ENCODE peak calls at places on chromosome 10, in seven cellular contexts. B, X, P, C, Z, J and L are unnamed samples.

GRCh38 chr10:132482090-132482489 is 55.5 kb upstream of the INPP5A start:
- DNase-seq in B (no peak), X (peak), P (peak), C (no peak), Z (no peak), J (peak), L (no peak)

GRCh38 chr10:97701438-97702064 is 12.0 kb upstream of the MARVELD1 start:
- DNase-seq in B (no peak), X (peak), P (peak), C (peak), Z (no peak), J (peak), L (no peak)

GRCh38 chr10:127158663-127159062 is 37.7 kb downstream of the INSYN2A start:
- DNase-seq in B (no peak), X (no peak), P (no peak), C (no peak), Z (no peak), J (no peak), L (no peak)

GRCh38 chr10:58064714-58065528 is 202.8 kb downstream of the IPMK start:
- DNase-seq in B (no peak), X (no peak), P (peak), C (peak), Z (peak), J (peak), L (no peak)

GRCh38 chr10:130022071-130022470 is 58.0 kb upstream of the EBF3 start:
- DNase-seq in B (no peak), X (no peak), P (no peak), C (no peak), Z (no peak), J (no peak), L (no peak)

GRCh38 chr10:25023278-25023677 is 6.9 kb downstream of the THNSL1 start:
- DNase-seq in B (no peak), X (no peak), P (no peak), C (no peak), Z (no peak), J (peak), L (no peak)

GRCh38 chr10:9635691-9636090 is 1382.0 kb upstream of the CELF2 start:
- DNase-seq in B (no peak), X (no peak), P (no peak), C (no peak), Z (no peak), J (peak), L (no peak)

GRCh38 chr10:109894516-109894915 is 28.8 kb downstream of the XPNPEP1 start:
- DNase-seq in B (peak), X (peak), P (no peak), C (no peak), Z (no peak), J (no peak), L (no peak)

GRCh38 chr10:48981310-48981907 is 41.8 kb upstream of the LRRC18 start:
- DNase-seq in B (peak), X (no peak), P (peak), C (peak), Z (peak), J (peak), L (peak)

GRCh38 chr10:122279725-122280141 is 8.6 kb downstream of the BTBD16 start:
- DNase-seq in B (no peak), X (no peak), P (peak), C (peak), Z (no peak), J (peak), L (peak)

GRCh38 chr10:72464438-72464837 is 109.7 kb upstream of the DNAJB12 start:
- DNase-seq in B (no peak), X (no peak), P (no peak), C (no peak), Z (no peak), J (no peak), L (no peak)

GRCh38 chr10:17144757-17145156 is 15.1 kb upstream of the CUBN start:
- DNase-seq in B (no peak), X (no peak), P (no peak), C (no peak), Z (no peak), J (no peak), L (no peak)

GRCh38 chr10:48496831-48497792 is 107.8 kb downstream of the ARHGAP22 start:
- DNase-seq in B (no peak), X (no peak), P (peak), C (no peak), Z (peak), J (peak), L (no peak)

GRCh38 chr10:107656932-107657331 is 492.4 kb upstream of the SORCS1 start:
- DNase-seq in B (no peak), X (no peak), P (no peak), C (no peak), Z (no peak), J (no peak), L (no peak)

GRCh38 chr10:76558996-76559888 is 1078.4 kb downstream of the KCNMA1 start:
- DNase-seq in B (no peak), X (no peak), P (peak), C (no peak), Z (peak), J (no peak), L (no peak)

GRCh38 chr10:33661580-33662269 is 327.3 kb upstream of the NRP1 start:
- DNase-seq in B (peak), X (no peak), P (peak), C (no peak), Z (peak), J (peak), L (no peak)

GRCh38 chr10:8183241-8183704 is 128.8 kb downstream of the GATA3 start:
- DNase-seq in B (no peak), X (no peak), P (peak), C (no peak), Z (no peak), J (no peak), L (no peak)

GRCh38 chr10:119657725-119658124 is 6.5 kb downstream of the BAG3 start:
- DNase-seq in B (no peak), X (no peak), P (peak), C (no peak), Z (no peak), J (no peak), L (no peak)

GRCh38 chr10:103193820-103194529 is 903 bp upstream of the NT5C2 start:
- DNase-seq in B (no peak), X (no peak), P (no peak), C (peak), Z (peak), J (no peak), L (no peak)

GRCh38 chr10:10745281-10745680 is 272.4 kb upstream of the CELF2 start:
- DNase-seq in B (no peak), X (no peak), P (no peak), C (no peak), Z (no peak), J (no peak), L (no peak)

DNA sequence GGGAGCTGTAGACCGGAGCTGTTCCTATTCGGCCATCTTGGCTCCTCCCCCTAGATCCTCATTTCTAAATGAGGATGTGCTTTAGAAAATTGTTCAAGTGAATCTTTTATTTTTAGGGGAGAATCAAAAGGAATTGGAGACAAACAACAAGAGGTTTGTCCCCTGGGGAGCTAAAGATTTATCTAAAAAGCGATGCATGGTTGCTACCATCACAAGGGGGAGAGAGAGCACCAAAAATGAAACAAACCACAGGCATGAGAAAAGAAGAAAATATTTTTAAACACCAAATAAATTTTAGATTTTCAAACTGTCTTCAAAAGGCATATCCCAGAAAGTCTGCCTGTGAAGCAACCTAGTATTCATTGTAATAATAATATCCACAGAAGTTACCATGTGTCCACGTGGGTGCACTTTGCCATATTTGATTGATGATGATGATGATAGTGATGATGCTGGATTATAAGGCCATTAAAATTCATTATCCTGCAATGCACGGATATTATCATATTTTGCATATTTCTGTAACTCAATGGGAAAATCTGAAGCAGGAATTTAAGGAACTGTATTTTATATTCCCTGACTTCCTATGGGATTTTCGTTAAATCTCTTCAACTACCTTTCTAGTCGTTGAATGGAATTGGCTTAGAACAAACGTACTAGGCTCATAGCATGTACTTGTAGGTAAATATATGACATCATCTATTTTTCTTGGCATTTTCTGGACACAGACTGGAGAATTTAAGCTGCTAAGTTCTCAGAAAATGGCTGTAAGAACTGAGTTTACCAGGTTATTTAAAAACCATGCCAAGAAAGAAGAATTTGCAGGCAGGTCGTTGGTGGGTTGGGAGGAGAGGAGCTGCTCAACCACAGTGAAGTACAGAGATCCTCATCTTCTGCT is 171.6 kb downstream of the WDR37 start:
- DNase-seq in B (no peak), X (no peak), P (no peak), C (no peak), Z (no peak), J (no peak), L (no peak)
- TF ChIP-seq CTCF in B (no peak), X (peak), P (peak), C (peak), Z (no peak), J (no peak), L (no peak)

GRCh38 chr10:79065853-79066252 is 2.9 kb upstream of the ZMIZ1 start:
- DNase-seq in B (no peak), X (no peak), P (no peak), C (no peak), Z (no peak), J (no peak), L (no peak)

GRCh38 chr10:79065091-79065551 is 3.6 kb upstream of the ZMIZ1 start:
- DNase-seq in B (no peak), X (no peak), P (no peak), C (no peak), Z (no peak), J (no peak), L (no peak)

GRCh38 chr10:79067241-79068202 is 1.2 kb upstream of the ZMIZ1 start:
- DNase-seq in B (peak), X (no peak), P (peak), C (peak), Z (peak), J (peak), L (peak)

GRCh38 chr10:79068203-79068561 is 584 bp upstream of the ZMIZ1 start:
- DNase-seq in B (no peak), X (no peak), P (peak), C (no peak), Z (no peak), J (no peak), L (no peak)

GRCh38 chr10:79066460-79067240 is 2.1 kb upstream of the ZMIZ1 start:
- DNase-seq in B (peak), X (peak), P (peak), C (peak), Z (no peak), J (no peak), L (no peak)
- TF ChIP-seq CTCF in B (no peak), X (peak), P (peak), C (peak), Z (peak), J (peak), L (no peak)

DNA sequence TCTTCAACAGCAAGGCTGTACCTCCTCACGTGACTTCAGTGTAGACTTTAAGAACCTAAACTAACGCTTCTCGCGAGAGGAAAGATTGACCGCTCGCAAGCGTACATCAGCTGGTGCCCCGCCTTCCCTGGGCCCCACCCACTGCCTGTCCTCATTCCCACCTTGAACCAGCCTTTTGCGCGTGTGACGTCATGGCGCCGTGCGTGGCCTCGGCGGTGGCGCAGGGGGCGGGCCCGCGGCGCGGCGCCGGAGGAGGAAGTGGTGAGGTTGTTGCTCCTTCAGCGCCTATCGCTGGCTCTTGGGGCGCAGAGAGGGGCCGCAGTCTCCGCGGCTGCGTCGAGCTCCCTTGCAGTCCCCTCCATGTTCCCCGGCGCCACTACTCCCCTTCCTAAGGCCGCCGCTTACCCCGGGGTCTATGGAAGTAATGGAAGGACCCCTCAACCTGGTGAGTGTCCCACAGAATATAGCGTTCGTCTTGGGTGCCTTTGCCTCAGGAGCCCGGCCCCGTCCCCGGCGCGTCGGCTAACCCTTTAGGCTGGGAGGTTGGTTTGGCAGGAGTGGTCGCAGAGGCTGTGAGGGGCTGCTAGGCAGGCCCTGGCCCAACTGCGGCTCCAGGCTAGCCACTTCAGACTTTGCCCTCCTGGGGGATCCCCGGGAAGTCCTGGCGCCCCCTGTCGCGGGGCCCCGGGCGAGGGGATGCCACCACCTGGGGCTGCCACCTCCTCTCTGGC is at the start of gene NRBF2:
- DNase-seq in B (peak), X (peak), P (peak), C (peak), Z (peak), J (peak), L (peak)
- TF ChIP-seq CTCF in B (no peak), X (peak), P (peak), C (peak), Z (peak), J (peak), L (no peak)

GRCh38 chr10:6136215-6137201 is 47.7 kb downstream of the RBM17 start:
- DNase-seq in B (no peak), X (no peak), P (no peak), C (no peak), Z (no peak), J (peak), L (no peak)
- TF ChIP-seq CTCF in B (no peak), X (peak), P (no peak), C (no peak), Z (peak), J (peak), L (no peak)

GRCh38 chr10:47340613-47341170 is 7.5 kb upstream of the RBP3 start:
- DNase-seq in B (peak), X (peak), P (peak), C (peak), Z (peak), J (peak), L (no peak)
- TF ChIP-seq CTCF in B (peak), X (peak), P (peak), C (peak), Z (no peak), J (peak), L (peak)

DNA sequence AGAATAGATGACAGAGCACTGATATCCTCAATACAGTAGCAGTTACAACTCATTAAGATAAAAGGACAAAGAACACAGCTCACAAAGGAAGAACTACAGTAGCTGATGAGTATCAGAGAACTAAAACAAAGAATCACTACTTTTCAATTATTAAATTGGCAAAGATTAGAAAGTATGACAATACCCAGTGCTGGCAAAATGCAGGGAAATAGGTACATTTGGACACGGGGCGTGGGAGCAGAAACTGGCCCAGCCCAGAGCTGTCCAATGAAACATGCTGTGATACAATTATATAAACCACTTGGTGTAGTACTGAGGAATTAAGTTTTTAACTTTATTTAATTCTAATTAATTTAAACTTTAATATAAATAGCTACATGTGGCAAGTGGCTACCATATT is 226.3 kb downstream of the MLLT10 start:
- DNase-seq in B (no peak), X (no peak), P (no peak), C (no peak), Z (no peak), J (no peak), L (no peak)
- TF ChIP-seq CTCF in B (no peak), X (no peak), P (no peak), C (no peak), Z (no peak), J (no peak), L (no peak)

GRCh38 chr10:62635127-62635526 is 169.4 kb upstream of the ADO start:
- DNase-seq in B (no peak), X (no peak), P (no peak), C (no peak), Z (no peak), J (no peak), L (no peak)

GRCh38 chr10:62637249-62638061 is 167.1 kb upstream of the ADO start:
- DNase-seq in B (no peak), X (no peak), P (no peak), C (no peak), Z (no peak), J (peak), L (no peak)

GRCh38 chr10:62638062-62638477 is 166.4 kb upstream of the ADO start:
- DNase-seq in B (no peak), X (no peak), P (no peak), C (no peak), Z (no peak), J (peak), L (no peak)

GRCh38 chr10:62639139-62639538 is 165.4 kb upstream of the ADO start:
- DNase-seq in B (no peak), X (no peak), P (no peak), C (no peak), Z (no peak), J (no peak), L (no peak)

GRCh38 chr10:62636825-62637248 is 167.7 kb upstream of the ADO start:
- DNase-seq in B (no peak), X (no peak), P (no peak), C (no peak), Z (no peak), J (no peak), L (no peak)
- TF ChIP-seq CTCF in B (no peak), X (no peak), P (no peak), C (peak), Z (peak), J (peak), L (no peak)

GRCh38 chr10:108755661-108756060 is 1167.7 kb downstream of the XPNPEP1 start:
- DNase-seq in B (no peak), X (no peak), P (no peak), C (no peak), Z (no peak), J (no peak), L (no peak)

GRCh38 chr10:108757946-108758345 is 1165.4 kb downstream of the XPNPEP1 start:
- DNase-seq in B (no peak), X (no peak), P (no peak), C (no peak), Z (no peak), J (no peak), L (no peak)
- TF ChIP-seq CTCF in B (no peak), X (no peak), P (no peak), C (no peak), Z (no peak), J (no peak), L (no peak)

GRCh38 chr10:114501650-114502049 is 97.3 kb upstream of the AFAP1L2 start:
- DNase-seq in B (no peak), X (no peak), P (no peak), C (no peak), Z (no peak), J (no peak), L (no peak)
- TF ChIP-seq CTCF in B (no peak), X (no peak), P (no peak), C (no peak), Z (no peak), J (peak), L (peak)